ENCODE peak calls at places on chromosomes 7 and 10, in seven cellular contexts. Q, W, A, F, U, P and T are unnamed samples.

GRCh38 chr7:44964384-44964830 is 14.4 kb downstream of the MYO1G start:
- DNase-seq in W (no peak), A (no peak), F (no peak), Q (peak; percentile 58), P (no peak), U (peak; percentile 24), T (no peak)

GRCh38 chr7:12957487-12957886 is 270.1 kb downstream of the ARL4A start:
- DNase-seq in P (no peak), Q (no peak), A (no peak), F (no peak), U (no peak), W (no peak), T (no peak)

GRCh38 chr7:70693690-70694356 is 438.1 kb upstream of the GALNT17 start:
- DNase-seq in U (peak; percentile 72), W (no peak), Q (peak; percentile 83), F (no peak), A (peak; percentile 81), P (peak; percentile 49), T (peak; percentile 27)

GRCh38 chr7:55140221-55140980 is 121.6 kb downstream of the EGFR start:
- DNase-seq in Q (no peak), A (no peak), P (no peak), W (no peak), F (no peak), U (peak; percentile 87), T (no peak)

GRCh38 chr10:79438699-79439085 is 6.7 kb downstream of the ZCCHC24 start:
- DNase-seq in U (no peak), A (no peak), W (no peak), Q (peak; percentile 55), P (no peak), F (no peak), T (no peak)

GRCh38 chr10:53140516-53140915 is 367.9 kb upstream of the MBL2 start:
- DNase-seq in A (no peak), F (no peak), Q (no peak), P (no peak), W (peak; percentile 58), U (peak; percentile 90), T (no peak)

GRCh38 chr10:69501657-69502056 is 50.4 kb downstream of the TSPAN15 start:
- DNase-seq in Q (no peak), F (no peak), A (no peak), U (no peak), P (no peak), W (no peak), T (peak; percentile 4)

GRCh38 chr7:37320840-37321468 is 127.7 kb downstream of the ELMO1 start:
- DNase-seq in W (no peak), U (peak; percentile 40), Q (no peak), F (no peak), A (no peak), P (no peak), T (no peak)

GRCh38 chr10:132419631-132420468 is 22.9 kb downstream of the PWWP2B start:
- DNase-seq in A (no peak), Q (no peak), P (no peak), W (no peak), F (no peak), U (no peak), T (no peak)

GRCh38 chr7:134856141-134856540 is 76.7 kb downstream of the CALD1 start:
- DNase-seq in Q (no peak), P (no peak), W (no peak), A (no peak), F (no peak), U (no peak), T (no peak)

GRCh38 chr10:98438715-98439114 is 8.0 kb downstream of the HPS1 start:
- DNase-seq in F (no peak), A (no peak), U (no peak), Q (no peak), W (no peak), P (no peak), T (no peak)

GRCh38 chr7:32937344-32938174 is 19.7 kb upstream of the FKBP9 start:
- DNase-seq in P (no peak), F (no peak), Q (peak; percentile 66), U (no peak), A (no peak), W (peak; percentile 15), T (peak; percentile 76)

GRCh38 chr7:105141068-105141467 is 127.1 kb downstream of the KMT2E start:
- DNase-seq in W (no peak), F (no peak), U (peak; percentile 40), Q (no peak), A (no peak), P (no peak), T (no peak)

GRCh38 chr7:46003161-46003560 is 82.1 kb upstream of the IGFBP3 start:
- DNase-seq in U (no peak), F (no peak), P (no peak), A (no peak), Q (no peak), W (no peak), T (no peak)

GRCh38 chr10:100882251-100882643 is 30.5 kb upstream of the SLF2 start:
- DNase-seq in W (no peak), P (no peak), Q (no peak), F (no peak), A (no peak), U (no peak), T (no peak)

GRCh38 chr7:18638594-18639452 is 143.3 kb downstream of the HDAC9 start:
- DNase-seq in Q (no peak), F (no peak), U (peak; percentile 44), P (no peak), A (no peak), W (peak; percentile 73), T (peak; percentile 52)

GRCh38 chr7:18117482-18117881 is 89.8 kb upstream of the PRPS1L1 start:
- DNase-seq in W (no peak), Q (no peak), P (no peak), F (no peak), U (peak; percentile 6), A (no peak), T (no peak)

GRCh38 chr7:77327067-77327931 is 88.8 kb downstream of the GSAP start:
- DNase-seq in Q (peak; percentile 74), U (peak; percentile 87), A (peak; percentile 71), F (no peak), W (no peak), P (no peak), T (no peak)

GRCh38 chr10:120456626-120457430 is at the start of gene PLPP4:
- DNase-seq in W (no peak), U (peak; percentile 27), A (no peak), F (no peak), Q (no peak), P (no peak), T (no peak)

GRCh38 chr10:112227331-112227961 is 43.9 kb upstream of the GPAM start:
- DNase-seq in W (no peak), P (no peak), A (peak; percentile 54), Q (no peak), F (no peak), U (peak; percentile 30), T (no peak)

GRCh38 chr7:44291066-44291732 is 34.2 kb downstream of the CAMK2B start:
- DNase-seq in F (no peak), P (peak; percentile 10), U (no peak), Q (peak; percentile 60), W (no peak), A (peak; percentile 75), T (peak; percentile 40)

GRCh38 chr7:47786557-47787248 is 161.6 kb downstream of the PKD1L1 start:
- DNase-seq in Q (peak; percentile 75), W (peak; percentile 100), P (peak; percentile 21), F (no peak), U (peak; percentile 96), A (no peak), T (peak; percentile 85)

DNA sequence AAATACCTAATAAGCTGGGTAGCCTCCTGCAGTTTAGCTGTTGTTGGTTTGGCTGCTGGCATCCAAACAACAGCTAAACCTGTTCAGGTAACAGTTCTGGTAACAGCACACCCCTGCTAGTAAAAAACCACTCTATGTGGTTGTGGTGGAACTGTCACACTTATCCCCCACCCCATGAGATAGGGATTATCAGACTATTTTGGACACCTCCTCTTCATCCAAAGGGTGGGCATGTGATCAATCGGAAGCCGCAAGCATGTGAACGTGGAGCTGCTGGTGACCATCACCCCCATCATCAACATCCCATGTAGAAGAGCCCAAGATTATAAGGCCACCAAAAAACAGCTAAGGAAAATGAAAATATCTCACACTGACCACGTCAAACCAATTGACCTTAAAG is 2.5 kb downstream of the MTPAP start:
- DNase-seq in U (no peak), W (no peak), A (no peak), Q (no peak), F (no peak), P (no peak), T (no peak)
- H3K4me3 ChIP-seq in U (no peak overlapping the region), W (peak overlapping the region; percentile 78), A (no peak overlapping the region), Q (no peak overlapping the region), F (peak overlapping the region; percentile 58), P (no peak overlapping the region), T (no peak overlapping the region)

DNA sequence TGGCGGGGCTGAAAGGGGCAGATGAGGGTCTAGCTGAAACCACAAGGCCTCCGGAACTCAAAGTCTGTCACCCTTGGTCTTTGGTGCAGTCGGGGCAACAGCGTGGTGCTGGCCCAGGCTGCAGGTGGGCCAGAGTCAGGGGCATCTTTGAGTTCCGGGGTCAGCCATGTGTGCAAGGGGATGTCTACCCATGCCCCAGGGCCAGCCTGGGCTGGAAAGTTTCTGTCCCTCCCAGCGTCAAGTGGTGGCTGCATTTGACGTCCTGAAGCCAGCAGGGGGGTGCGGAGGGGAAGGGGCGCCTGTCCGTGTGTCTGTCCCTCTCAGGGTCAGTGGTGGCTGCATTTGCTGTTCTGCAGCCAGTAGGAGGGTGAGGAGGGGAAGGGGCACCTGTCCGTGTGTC is 670 bp downstream of the BRAT1 start:
- DNase-seq in P (no peak), U (no peak), W (no peak), Q (peak; percentile 64), F (no peak), A (peak; percentile 41), T (no peak)
- H3K4me3 ChIP-seq in P (peak overlapping the region; percentile 96), U (peak overlapping the region; percentile 73), W (peak overlapping the region; percentile 86), Q (peak overlapping the region; percentile 88), F (peak overlapping the region; percentile 59), A (peak overlapping the region; percentile 98), T (peak overlapping the region; percentile 69)

DNA sequence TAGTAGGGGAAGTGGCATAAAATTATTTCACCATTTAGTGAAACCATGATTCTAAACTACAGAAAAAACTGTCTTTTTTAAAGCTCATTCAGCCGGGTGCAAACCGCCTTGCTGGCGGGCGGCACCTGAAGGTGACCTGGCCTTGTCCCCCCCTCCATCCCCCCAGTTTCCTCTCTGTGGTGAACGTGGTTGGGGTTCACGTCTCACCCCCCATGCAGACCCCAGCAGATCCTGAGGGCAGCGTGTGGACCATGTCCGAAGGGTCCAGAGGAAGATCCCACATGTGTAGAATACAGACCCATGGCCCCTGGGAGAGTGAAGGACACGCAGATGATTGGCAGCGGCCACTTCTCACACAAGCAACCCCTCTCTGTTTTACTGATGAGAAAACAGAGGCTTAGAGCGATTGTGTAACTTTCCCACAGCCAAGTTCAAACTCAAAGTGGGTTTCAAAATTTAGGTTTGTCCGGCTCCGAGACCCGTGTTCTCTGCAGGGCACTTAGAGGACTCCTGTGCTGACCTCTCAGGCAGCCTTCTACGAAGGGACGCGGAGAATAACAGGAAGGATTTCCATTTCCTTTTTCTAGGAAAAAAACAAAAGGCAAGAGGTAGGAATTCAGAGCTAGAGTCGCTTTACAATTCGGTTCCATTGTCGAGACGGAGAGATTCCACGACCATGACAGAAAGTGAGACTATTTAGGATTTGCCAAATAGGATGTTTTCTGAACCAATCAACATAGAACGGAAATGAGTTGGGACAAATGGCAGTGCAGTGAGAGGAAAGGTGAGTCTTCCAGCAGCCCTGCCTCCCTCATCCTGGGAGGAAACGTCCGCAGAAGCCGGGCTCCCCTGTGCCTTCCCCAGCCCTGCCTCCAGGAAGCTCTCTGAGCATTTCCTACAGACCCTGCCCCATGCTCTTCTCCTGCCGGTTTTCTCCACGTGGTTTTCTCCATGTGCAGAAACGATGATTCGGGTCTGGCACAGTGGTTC is 67.6 kb upstream of the PITRM1 start:
- DNase-seq in Q (no peak), P (no peak), W (no peak), F (no peak), U (no peak), A (no peak), T (peak; percentile 37)
- H3K4me3 ChIP-seq in Q (peak overlapping the region; percentile 2), P (peak overlapping the region; percentile 1), W (no peak overlapping the region), F (no peak overlapping the region), U (no peak overlapping the region), A (peak overlapping the region; percentile 6), T (no peak overlapping the region)

GRCh38 chr7:978049-978346 is 2.6 kb upstream of the COX19 start:
- DNase-seq in W (no peak), A (no peak), P (no peak), U (no peak), F (no peak), Q (no peak), T (no peak)
- H3K4me3 ChIP-seq in W (no peak overlapping the region), A (no peak overlapping the region), P (no peak overlapping the region), U (no peak overlapping the region), F (no peak overlapping the region), Q (no peak overlapping the region), T (no peak overlapping the region)